ENCODE peak calls at places on chromosomes 3 and 15, in nine cellular contexts. S is upper lobe of right lung, L is transverse colon, H is upper lobe of left lung, I is small intestine, T is fibroblast of villous mesenchyme, J is endothelial cell of umbilical vein, C is mammary epithelial cell, K is psoas muscle. X is an unnamed sample.

GRCh38 chr15:44659041-44659440 is 4.4 kb downstream of the SPG11 start:
- DNase-seq in C (no peak), S (no peak), T (no peak), J (no peak), H (no peak), I (no peak), L (no peak), K (no peak), X (no peak)

GRCh38 chr15:42788725-42789124 is 51.8 kb upstream of the CDAN1 start:
- DNase-seq in J (no peak), I (no peak), C (no peak), K (no peak), L (no peak), H (no peak), S (no peak), T (no peak), X (no peak)

GRCh38 chr15:53580371-53580770 is 179.1 kb downstream of the WDR72 start:
- DNase-seq in K (no peak), L (peak), C (no peak), J (peak), H (peak), S (no peak), T (no peak), I (no peak), X (no peak)

GRCh38 chr3:188746291-188746783 is 425.4 kb upstream of the TPRG1 start:
- DNase-seq in S (no peak), J (no peak), K (no peak), L (no peak), H (no peak), T (peak), C (no peak), I (no peak), X (no peak)

GRCh38 chr3:50189274-50189673 is 2.1 kb upstream of the GNAT1 start:
- DNase-seq in T (peak), H (peak), K (peak), C (peak), S (no peak), L (peak), I (peak), J (peak), X (peak)

GRCh38 chr3:176967525-176967924 is 229.8 kb downstream of the TBL1XR1 start:
- DNase-seq in I (no peak), L (no peak), H (no peak), T (peak), S (no peak), K (no peak), J (no peak), C (peak), X (no peak)

GRCh38 chr3:86333636-86334035 is 657.3 kb downstream of the VGLL3 start:
- DNase-seq in L (no peak), T (no peak), C (no peak), J (no peak), H (no peak), K (no peak), I (no peak), S (no peak), X (no peak)

GRCh38 chr15:41377978-41378377 is 24.3 kb downstream of the NDUFAF1 start:
- DNase-seq in L (no peak), C (peak), K (no peak), H (no peak), S (no peak), T (no peak), I (no peak), J (no peak), X (no peak)

GRCh38 chr3:139199421-139200010 is 144.3 kb upstream of the MRPS22 start:
- DNase-seq in J (no peak), L (no peak), I (no peak), T (peak), K (no peak), H (no peak), C (no peak), S (no peak), X (no peak)

GRCh38 chr3:141498592-141499223 is 11.9 kb downstream of the RASA2 start:
- DNase-seq in J (no peak), C (no peak), H (peak), T (peak), I (peak), S (no peak), K (no peak), L (peak), X (no peak)
- H3K4me3 ChIP-seq in J (no peak), C (no peak), H (no peak), T (no peak), I (no peak), S (peak), K (no peak), L (no peak), X (no peak)

GRCh38 chr3:65597225-65597951 is 441.3 kb downstream of the MAGI1 start:
- DNase-seq in H (no peak), K (no peak), J (peak), T (no peak), I (peak), S (peak), L (peak), C (peak), X (no peak)
- H3K4me3 ChIP-seq in H (no peak), K (peak), J (no peak), T (no peak), I (no peak), S (peak), L (peak), C (peak), X (peak)

GRCh38 chr15:25742008-25742407 is 121.1 kb downstream of the ATP10A start:
- DNase-seq in L (no peak), I (no peak), K (no peak), C (no peak), J (no peak), S (no peak), H (no peak), T (no peak), X (no peak)

GRCh38 chr15:25741253-25741575 is 121.9 kb downstream of the ATP10A start:
- DNase-seq in H (no peak), T (no peak), L (no peak), K (no peak), I (no peak), C (no peak), S (no peak), J (no peak), X (no peak)

GRCh38 chr15:25743160-25743908 is 119.8 kb downstream of the ATP10A start:
- DNase-seq in H (no peak), J (no peak), L (no peak), T (no peak), K (no peak), C (no peak), S (no peak), I (no peak), X (no peak)

GRCh38 chr15:25742421-25743159 is 120.5 kb downstream of the ATP10A start:
- DNase-seq in I (no peak), S (no peak), T (no peak), L (no peak), H (no peak), J (no peak), K (no peak), C (no peak), X (no peak)

DNA sequence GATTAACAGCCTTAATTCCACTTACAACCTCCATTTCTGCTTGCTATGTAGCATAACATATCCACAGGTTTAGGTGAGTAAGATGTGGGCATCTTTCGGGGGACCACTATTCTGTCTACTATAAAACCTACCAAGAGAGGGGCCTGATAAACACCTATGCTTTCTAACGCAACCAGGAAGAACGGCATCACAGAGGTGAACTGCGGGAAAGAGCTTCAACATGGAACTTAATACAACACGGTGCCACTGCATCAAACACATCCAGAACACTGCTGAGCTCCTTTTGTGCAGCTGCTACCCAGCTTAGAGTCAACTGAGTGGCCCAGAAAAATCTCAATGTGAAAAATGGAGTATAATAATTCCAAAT is 119.2 kb downstream of the ATP10A start:
- DNase-seq in L (no peak), J (no peak), C (no peak), H (no peak), S (no peak), T (no peak), K (no peak), I (no peak), X (no peak)
- H3K4me3 ChIP-seq in L (no peak), J (no peak), C (no peak), H (no peak), S (no peak), T (no peak), K (no peak), I (no peak), X (no peak)

GRCh38 chr15:83285284-83285978 is 967 bp upstream of the BNC1 start:
- DNase-seq in T (no peak), S (no peak), C (peak), L (no peak), I (no peak), K (no peak), J (no peak), H (no peak), X (no peak)
- H3K4me3 ChIP-seq in T (peak), S (no peak), C (peak), L (no peak), I (no peak), K (no peak), J (no peak), H (no peak), X (peak)

DNA sequence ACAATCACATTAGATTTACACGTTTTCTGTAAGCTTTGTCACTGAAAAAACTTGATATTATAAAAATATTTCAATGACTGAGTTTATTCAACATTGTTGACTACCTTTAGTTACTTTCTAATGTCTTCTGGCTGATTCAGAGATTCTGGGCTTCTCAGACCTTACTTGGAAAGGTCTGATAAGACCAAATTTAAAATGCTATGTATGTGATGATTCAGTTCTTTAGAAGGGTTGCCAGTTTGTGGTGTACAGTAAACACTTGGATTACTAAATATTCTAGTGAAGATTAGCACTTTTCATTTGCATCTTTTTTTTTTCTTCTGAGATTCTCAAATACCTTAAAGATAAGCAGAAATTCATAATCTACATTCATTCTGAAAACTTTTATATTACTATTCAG is 49.8 kb downstream of the SGO1 start:
- DNase-seq in J (no peak), L (no peak), I (no peak), T (no peak), C (no peak), S (no peak), H (no peak), K (no peak), X (no peak)
- H3K4me3 ChIP-seq in J (no peak), L (no peak), I (no peak), T (no peak), C (no peak), S (no peak), H (no peak), K (no peak), X (no peak)

X was measured in skeletal muscle cell.